ENCODE peak calls at places on chromosomes 16 and 17, in five cellular contexts. X is mesendoderm, D is neuronal stem cell, B is H1, C is mesenchymal stem cell. S is an unnamed sample.

GRCh38 chr16:1906052-1906845 is 12.0 kb downstream of the HS3ST6 start:
- DNase-seq in X (no peak), D (no peak), C (no peak), B (no peak), S (no peak)

GRCh38 chr16:4674926-4675530 is 18.3 kb upstream of the NUDT16L1 start:
- DNase-seq in C (no peak), D (no peak), X (no peak), B (no peak), S (no peak)

GRCh38 chr17:69796093-69796492 is 278.9 kb upstream of the KCNJ16 start:
- DNase-seq in C (no peak), D (no peak), X (no peak), B (no peak), S (no peak)

GRCh38 chr17:61398721-61399130 is 917 bp upstream of the TBX2 start:
- DNase-seq in D (no peak), X (no peak), C (no peak), B (no peak), S (peak; percentile 28)

GRCh38 chr16:52487849-52488457 is 59.0 kb downstream of the TOX3 start:
- DNase-seq in D (no peak), C (no peak), B (no peak), X (no peak), S (no peak)

GRCh38 chr16:4859900-4860255 is 12.6 kb downstream of the UBN1 start:
- DNase-seq in B (no peak), C (no peak), X (no peak), D (no peak), S (peak; percentile 29)

GRCh38 chr17:61968757-61969156 is 41.0 kb upstream of the INTS2 start:
- DNase-seq in X (no peak), D (no peak), C (no peak), B (no peak), S (no peak)

GRCh38 chr17:82611140-82612058 is 36.8 kb downstream of the WDR45B start:
- DNase-seq in B (no peak), C (peak; percentile 41), D (no peak), X (no peak), S (peak; percentile 60)

GRCh38 chr17:81528651-81529436 is 667 bp downstream of the FSCN2 start:
- DNase-seq in B (no peak), D (no peak), X (no peak), C (no peak), S (no peak)

GRCh38 chr17:17087424-17088103 is 45.3 kb downstream of the MPRIP start:
- DNase-seq in X (peak; percentile 29), C (no peak), D (no peak), B (no peak), S (no peak)

GRCh38 chr17:65071861-65072260 is 15.3 kb upstream of the GNA13 start:
- DNase-seq in D (no peak), X (no peak), B (no peak), C (no peak), S (peak; percentile 72)
- H3K4me3 ChIP-seq in D (no peak overlapping the region), X (no peak overlapping the region), B (no peak overlapping the region), C (no peak overlapping the region), S (no peak overlapping the region)

DNA sequence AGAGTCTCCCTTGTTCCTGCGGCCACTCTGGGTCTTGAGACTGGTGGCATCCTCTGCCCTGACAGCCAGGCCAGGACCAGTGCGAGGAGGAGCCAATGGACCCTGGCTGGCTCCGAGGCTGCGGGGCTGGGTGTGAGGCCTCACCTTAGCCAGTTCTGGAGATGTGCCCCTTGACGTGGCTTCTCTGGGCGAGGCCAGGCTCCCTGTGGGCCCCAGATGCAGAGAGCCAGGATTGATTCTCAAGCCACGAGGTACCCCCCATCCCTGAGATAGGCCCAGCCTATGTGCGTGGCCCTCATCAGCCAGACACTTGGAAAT is 66.4 kb upstream of the TOB1 start:
- DNase-seq in D (no peak), C (no peak), B (no peak), X (no peak), S (no peak)
- H3K4me1 ChIP-seq in D (peaks cover 11% of the 10 kb centered on the region), C (peaks cover 12% of the 10 kb centered on the region), B (peaks cover 6% of the 10 kb centered on the region), X (no peaks in the 10 kb centered on the region), S (peaks cover 7% of the 10 kb centered on the region)

GRCh38 chr17:14310584-14310983 is 9.7 kb downstream of the HS3ST3B1 start:
- DNase-seq in D (no peak), C (no peak), X (no peak), B (no peak), S (no peak)

GRCh38 chr17:14310101-14310500 is 9.2 kb downstream of the HS3ST3B1 start:
- DNase-seq in B (no peak), X (no peak), D (no peak), C (no peak), S (no peak)

GRCh38 chr17:14308636-14308964 is 7.7 kb downstream of the HS3ST3B1 start:
- DNase-seq in D (peak; percentile 44), C (peak; percentile 45), B (no peak), X (no peak), S (no peak)

GRCh38 chr17:14307560-14308024 is 6.7 kb downstream of the HS3ST3B1 start:
- DNase-seq in B (no peak), C (peak; percentile 65), D (no peak), X (no peak), S (peak; percentile 83)

DNA sequence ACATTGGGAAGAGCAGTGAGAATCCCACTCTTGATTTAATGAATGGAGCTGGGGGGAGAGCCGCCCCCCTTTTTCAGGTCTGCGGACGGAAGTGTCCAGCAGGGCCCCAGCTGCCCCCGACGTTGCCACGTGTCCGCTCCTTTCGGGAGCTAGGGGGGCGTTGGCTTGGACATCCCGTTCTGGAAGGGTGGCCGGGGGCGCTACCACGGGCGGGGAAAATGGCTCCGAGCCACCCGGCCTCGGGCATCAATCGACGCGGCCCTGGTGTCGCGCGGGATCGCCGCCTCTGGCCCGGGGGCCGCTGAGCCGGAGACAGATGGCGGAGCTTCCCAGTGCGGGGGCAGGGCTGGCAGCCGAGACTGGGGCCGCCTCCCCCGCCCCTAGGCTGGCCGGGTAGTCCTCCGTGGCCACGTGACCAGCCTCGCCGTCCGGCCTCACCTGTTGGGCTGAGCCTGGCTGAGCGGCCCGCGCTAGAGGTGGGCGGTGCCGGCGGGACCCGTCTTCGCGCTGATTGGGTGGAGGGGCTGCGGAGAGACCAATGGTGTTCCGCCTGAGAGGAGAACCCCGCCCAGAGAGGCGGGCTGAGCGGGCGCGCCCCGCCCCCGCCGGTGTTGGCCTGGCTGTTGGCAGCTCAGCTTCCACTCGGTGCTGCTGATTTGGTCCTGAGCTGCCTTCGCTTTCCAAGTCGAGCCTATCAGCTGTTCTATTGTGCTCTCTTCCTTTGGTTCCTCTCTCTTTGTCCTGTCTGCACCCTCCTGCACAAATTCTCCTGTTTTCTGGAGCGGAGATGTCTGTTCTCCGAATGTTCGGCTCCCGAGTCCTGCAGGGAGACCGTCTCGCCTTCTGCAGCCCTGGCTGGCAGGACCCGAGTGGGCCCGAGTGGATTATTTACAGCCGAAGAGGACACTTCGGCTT is 8.3 kb downstream of the HS3ST3B1 start:
- DNase-seq in B (peak; percentile 97), C (peak; percentile 90), X (peak; percentile 99), D (peak; percentile 96), S (peak; percentile 89)
- H4K8ac ChIP-seq in B (peak overlapping the region; percentile 95), C (peak overlapping the region; percentile 91), X (no peak overlapping the region), D (no peak overlapping the region), S (peak overlapping the region; percentile 62)

GRCh38 chr16:58042001-58042885 is 16.7 kb downstream of the MMP15 start:
- DNase-seq in X (no peak), C (no peak), D (no peak), B (no peak), S (no peak)

GRCh38 chr16:58044266-58045019 is 18.9 kb downstream of the MMP15 start:
- DNase-seq in C (no peak), B (no peak), D (no peak), X (no peak), S (no peak)

GRCh38 chr16:58043571-58044155 is 18.1 kb downstream of the MMP15 start:
- DNase-seq in C (no peak), B (no peak), D (no peak), X (no peak), S (no peak)

GRCh38 chr16:58041628-58041955 is 16.0 kb downstream of the MMP15 start:
- DNase-seq in B (no peak), C (no peak), D (no peak), X (no peak), S (no peak)

DNA sequence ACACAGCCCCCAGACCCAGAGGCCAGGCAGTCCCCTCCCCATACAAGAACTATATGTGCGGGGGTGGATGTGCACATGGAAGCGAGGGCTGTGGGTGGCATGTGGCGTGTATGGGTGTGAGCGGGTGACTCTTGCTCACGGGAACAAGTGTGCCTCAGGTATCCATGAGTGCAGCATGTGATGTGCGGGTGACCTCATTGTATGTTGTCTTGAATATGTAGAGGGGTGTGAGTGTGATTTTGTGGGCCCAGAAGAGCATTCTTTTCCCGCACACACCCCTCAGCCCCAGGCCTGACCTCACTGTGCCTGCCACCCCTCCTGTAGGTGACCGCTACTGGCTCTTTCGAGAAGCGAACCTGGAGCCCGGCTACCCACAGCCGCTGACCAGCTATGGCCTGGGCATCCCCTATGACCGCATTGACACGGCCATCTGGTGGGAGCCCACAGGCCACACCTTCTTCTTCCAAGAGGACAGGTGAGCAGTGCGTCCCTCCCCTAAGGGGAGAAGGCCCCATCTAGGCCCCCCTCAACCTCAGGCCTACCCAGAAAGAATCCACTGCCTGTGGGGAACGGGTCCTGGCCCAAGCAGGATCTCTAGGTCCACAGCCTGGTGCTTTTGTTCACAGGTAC is 17.4 kb downstream of the MMP15 start:
- DNase-seq in D (no peak), X (no peak), B (no peak), C (no peak), S (no peak)
- H3K4me3 ChIP-seq in D (no peak overlapping the region), X (no peak overlapping the region), B (no peak overlapping the region), C (no peak overlapping the region), S (no peak overlapping the region)

GRCh38 chr17:57916925-57917858 is 38.0 kb downstream of the CUEDC1 start:
- DNase-seq in B (no peak), D (no peak), C (no peak), X (peak; percentile 54), S (no peak)
- H3K4me1 ChIP-seq in B (peaks cover 13% of the 10 kb centered on the region), D (peaks cover 70% of the 10 kb centered on the region), C (peaks cover 32% of the 10 kb centered on the region), X (peaks cover 18% of the 10 kb centered on the region), S (peaks cover 32% of the 10 kb centered on the region)

S was measured in IMR-90.